ENCODE peak calls at places on chromosomes 3 and 15, in eight cellular contexts. B is endodermal cell; H is NCI-H510A treated with DMSO at 0.1 percent for 48 hours; N is NCI-H1694; G is upper lobe of right lung; Y is stimulated activated CD8-positive, alpha-beta memory T cell treated with anti-CD3 and anti-CD28 coated beads, Interleukin-4, amount 100 ng/mL, for 4 hours; E is stimulated activated CD4-positive, alpha-beta T cell treated with anti-CD3 and anti-CD28 coated beads, TNF-alpha, amount 100 ng/mL, for 48 hours; I is Calu3. K is an unnamed sample.

GRCh38 chr15:34984884-34985630 is 3.0 kb downstream of the ZNF770 start:
- DNase-seq in E (no peak), N (no peak), I (no peak), B (no peak), H (no peak), G (peak; percentile 78), Y (no peak), K (no peak)

GRCh38 chr3:64650710-64651109 is 37.1 kb downstream of the ADAMTS9 start:
- DNase-seq in B (peak; percentile 46), G (no peak), H (no peak), Y (no peak), E (no peak), I (no peak), N (no peak), K (no peak)

GRCh38 chr15:48001393-48002059 is 119.3 kb upstream of the SLC24A5 start:
- DNase-seq in N (no peak), H (no peak), I (no peak), E (no peak), Y (no peak), B (no peak), G (no peak), K (no peak)

GRCh38 chr3:42014443-42014945 is 52.6 kb upstream of the ULK4 start:
- DNase-seq in I (no peak), E (no peak), N (no peak), B (peak; percentile 49), Y (no peak), G (no peak), H (no peak), K (peak; percentile 33)

GRCh38 chr15:101013151-101013550 is 94.0 kb downstream of the LRRK1 start:
- DNase-seq in Y (no peak), H (no peak), E (no peak), N (no peak), G (no peak), I (no peak), B (no peak), K (no peak)

GRCh38 chr3:160707187-160707789 is 30.3 kb downstream of the ARL14 start:
- DNase-seq in G (no peak), B (peak; percentile 58), Y (no peak), E (no peak), H (peak; percentile 75), I (peak; percentile 58), N (peak; percentile 71), K (peak; percentile 53)

GRCh38 chr3:58116985-58117384 is 93.8 kb downstream of the DNASE1L3 start:
- DNase-seq in N (no peak), Y (no peak), G (no peak), I (no peak), H (no peak), B (no peak), E (no peak), K (no peak)

GRCh38 chr3:178085817-178086123 is 450.5 kb upstream of the KCNMB2 start:
- DNase-seq in G (no peak), N (no peak), I (no peak), E (no peak), Y (no peak), B (no peak), H (no peak), K (no peak)

GRCh38 chr3:153245661-153246060 is 83.6 kb downstream of the RAP2B start:
- DNase-seq in H (no peak), E (no peak), N (no peak), B (no peak), G (no peak), Y (no peak), I (no peak), K (no peak)

GRCh38 chr3:163508212-163508611 is 1570.1 kb downstream of the SI start:
- DNase-seq in N (no peak), Y (no peak), I (no peak), B (no peak), E (no peak), G (no peak), H (no peak), K (no peak)

GRCh38 chr3:77913524-77914174 is 873.8 kb downstream of the ROBO2 start:
- DNase-seq in B (no peak), G (no peak), N (no peak), H (no peak), Y (no peak), I (no peak), E (no peak), K (no peak)

GRCh38 chr3:172586447-172586846 is 63.2 kb upstream of the TNFSF10 start:
- DNase-seq in E (no peak), I (no peak), H (no peak), N (no peak), G (no peak), Y (no peak), B (no peak), K (no peak)

GRCh38 chr3:32110233-32110760 is 3.9 kb downstream of the GPD1L start:
- DNase-seq in B (no peak), N (no peak), Y (no peak), H (no peak), E (no peak), G (no peak), I (no peak), K (no peak)

K was measured in cerebellar nuclear complex.